ENCODE peak calls at places on chromosomes 13 and 19, in seven cellular contexts. C is GM12878; Z is MM.1S; M is uterus; L is CD8-positive, alpha-beta T cell; Q is ascending aorta; E is Peyer's patch. T is an unnamed sample.

GRCh38 chr13:76463314-76463713 is 422.9 kb downstream of the KCTD12 start:
- DNase-seq in C (no peak), Z (no peak), M (no peak), L (no peak), Q (no peak), E (no peak), T (no peak)

GRCh38 chr19:55257461-55258411 is 1.1 kb downstream of the PPP6R1 start:
- DNase-seq in C (no peak), Z (peak), M (peak), L (no peak), Q (no peak), E (no peak), T (peak)

GRCh38 chr19:55345818-55346724 is 6.4 kb downstream of the KMT5C start:
- DNase-seq in C (no peak), Z (no peak), M (peak), L (no peak), Q (no peak), E (peak), T (peak)

GRCh38 chr19:38290631-38291147 is 13.4 kb upstream of the C19orf33 start:
- DNase-seq in C (no peak), Z (no peak), M (no peak), L (no peak), Q (no peak), E (no peak), T (no peak)

GRCh38 chr13:106263801-106264200 is 271.7 kb downstream of the EFNB2 start:
- DNase-seq in C (no peak), Z (no peak), M (no peak), L (no peak), Q (no peak), E (no peak), T (no peak)

GRCh38 chr19:13208131-13208963 is 58.1 kb downstream of the IER2 start:
- DNase-seq in C (peak), Z (peak), M (peak), L (peak), Q (no peak), E (peak), T (peak)

GRCh38 chr13:76823969-76824368 is 62.2 kb downstream of the KCTD12 start:
- DNase-seq in C (no peak), Z (no peak), M (no peak), L (no peak), Q (no peak), E (no peak), T (no peak)

GRCh38 chr13:107373551-107373950 is 805.6 kb upstream of the ARGLU1 start:
- DNase-seq in C (no peak), Z (no peak), M (no peak), L (no peak), Q (no peak), E (no peak), T (no peak)

GRCh38 chr19:21566073-21566472 is 60.7 kb downstream of the ZNF429 start:
- DNase-seq in C (no peak), Z (no peak), M (no peak), L (no peak), Q (no peak), E (no peak), T (no peak)

GRCh38 chr13:49225358-49226042 is 5.4 kb downstream of the MLNR start:
- DNase-seq in C (no peak), Z (no peak), M (no peak), L (no peak), Q (no peak), E (no peak), T (no peak)

GRCh38 chr13:76129305-76130040 is 493.3 kb downstream of the LMO7 start:
- DNase-seq in C (no peak), Z (no peak), M (no peak), L (no peak), Q (no peak), E (no peak), T (no peak)

GRCh38 chr13:73715114-73715909 is 418.9 kb downstream of the KLF12 start:
- DNase-seq in C (peak), Z (peak), M (no peak), L (peak), Q (no peak), E (no peak), T (no peak)

GRCh38 chr19:2613507-2614295 is 88.8 kb downstream of the GNG7 start:
- DNase-seq in C (no peak), Z (peak), M (no peak), L (peak), Q (no peak), E (peak), T (no peak)

GRCh38 chr13:109868583-109869311 is 82.4 kb upstream of the IRS2 start:
- DNase-seq in C (no peak), Z (no peak), M (no peak), L (no peak), Q (no peak), E (no peak), T (no peak)

GRCh38 chr13:49419292-49419691 is 24.6 kb downstream of the CAB39L start:
- DNase-seq in C (no peak), Z (no peak), M (no peak), L (no peak), Q (no peak), E (no peak), T (no peak)

GRCh38 chr19:5789886-5790572 is 934 bp downstream of the DUS3L start:
- DNase-seq in C (no peak), Z (no peak), M (no peak), L (no peak), Q (no peak), E (no peak), T (no peak)

GRCh38 chr19:49713236-49713845 is 22.4 kb downstream of the CPT1C start:
- DNase-seq in C (no peak), Z (no peak), M (no peak), L (no peak), Q (no peak), E (no peak), T (no peak)

GRCh38 chr19:15323496-15324235 is 8.7 kb downstream of the BRD4 start:
- DNase-seq in C (no peak), Z (no peak), M (peak), L (no peak), Q (no peak), E (no peak), T (peak)

GRCh38 chr19:9848060-9848459 is 12.9 kb downstream of the PIN1 start:
- DNase-seq in C (no peak), Z (peak), M (no peak), L (no peak), Q (no peak), E (no peak), T (no peak)

GRCh38 chr19:33374406-33374703 is 846 bp downstream of the CEBPG start:
- DNase-seq in C (no peak), Z (no peak), M (peak), L (no peak), Q (no peak), E (peak), T (no peak)
- H3K4me3 ChIP-seq in C (peak), Z (peak), M (peak), L (peak), Q (peak), E (peak), T (peak)

DNA sequence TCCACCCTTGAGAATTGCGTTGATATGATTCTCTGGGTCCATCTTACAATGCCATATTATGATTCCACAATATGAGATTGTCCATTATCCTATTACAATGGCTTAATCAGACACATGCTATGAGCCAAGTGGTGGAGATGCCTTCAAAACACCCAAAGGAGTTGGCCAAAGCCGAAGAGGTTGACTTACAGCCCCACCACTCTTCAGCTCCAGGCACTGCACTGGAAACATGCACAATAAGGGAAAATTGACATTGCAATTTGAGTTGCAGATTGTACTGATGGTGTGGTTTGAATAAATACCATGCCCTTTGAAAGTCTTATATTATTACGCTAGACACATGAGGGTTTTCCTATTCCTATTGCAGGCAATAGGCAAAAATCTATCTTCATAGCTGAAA is 75.4 kb upstream of the TNFSF11 start:
- DNase-seq in C (no peak), Z (no peak), M (no peak), L (no peak), Q (no peak), E (no peak), T (no peak)
- TF ChIP-seq CTCF in C (no peak), Z (no peak), M (no peak), L (no peak), Q (no peak), E (no peak), T (no peak)

DNA sequence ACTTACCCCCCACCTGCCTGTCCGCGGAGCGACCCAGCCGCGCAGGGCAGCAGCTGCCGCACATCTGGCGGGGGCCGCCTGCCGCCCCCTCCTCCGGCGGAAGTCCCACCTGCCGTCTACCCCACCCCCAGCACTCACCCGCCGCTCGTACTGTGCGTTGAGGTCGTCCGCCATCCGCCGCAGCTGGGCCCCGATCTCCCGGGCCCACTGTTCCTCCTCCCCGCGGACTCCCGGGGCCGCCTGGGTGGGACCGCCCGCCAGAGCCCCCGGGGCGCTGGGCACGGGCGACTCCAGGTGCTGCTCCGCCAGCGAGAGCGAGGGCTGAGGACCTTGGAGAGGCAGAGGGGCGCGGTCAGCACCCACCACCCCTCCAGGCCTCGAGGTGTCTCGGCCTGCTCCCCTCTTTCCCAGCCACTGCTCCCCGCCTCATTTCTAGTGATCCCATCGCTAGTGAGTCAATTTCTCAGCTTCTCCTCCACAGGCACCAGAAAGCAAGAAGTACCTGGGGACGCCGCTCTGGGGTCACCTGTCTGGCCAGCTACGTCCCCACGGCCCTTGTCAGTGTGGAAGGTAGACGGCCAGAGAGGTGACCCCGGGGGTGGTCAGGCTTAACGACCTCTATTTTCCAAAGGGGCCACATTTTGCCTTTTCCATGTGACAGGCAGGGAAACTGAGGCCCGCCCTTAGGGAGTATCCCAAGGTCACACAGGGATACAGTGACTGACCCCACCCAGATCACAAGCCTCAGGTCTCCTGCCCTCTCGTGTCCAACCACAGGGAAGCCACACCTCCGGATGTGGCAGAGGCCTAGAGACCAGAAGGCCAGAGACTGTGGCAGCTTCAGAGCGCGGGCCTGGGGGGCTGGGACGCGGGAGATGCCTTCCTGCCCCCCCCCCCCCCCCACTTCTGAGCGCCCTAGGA is 4.3 kb downstream of the BBC3 start:
- DNase-seq in C (peak), Z (peak), M (peak), L (peak), Q (peak), E (peak), T (peak)
- H3K27ac ChIP-seq in C (peak), Z (peak), M (peak), L (peak), Q (peak), E (peak), T (peak)

GRCh38 chr13:78595458-78595818 is 7.9 kb downstream of the POU4F1 start:
- DNase-seq in C (no peak), Z (no peak), M (no peak), L (no peak), Q (no peak), E (no peak), T (no peak)
- H3K4me3 ChIP-seq in C (no peak), Z (no peak), M (no peak), L (no peak), Q (no peak), E (no peak), T (no peak)

GRCh38 chr13:37475966-37476365 is 122.6 kb downstream of the POSTN start:
- DNase-seq in C (no peak), Z (no peak), M (no peak), L (no peak), Q (no peak), E (no peak), T (no peak)
- TF ChIP-seq CTCF in C (no peak), Z (no peak), M (no peak), L (no peak), Q (no peak), E (no peak), T (no peak)

DNA sequence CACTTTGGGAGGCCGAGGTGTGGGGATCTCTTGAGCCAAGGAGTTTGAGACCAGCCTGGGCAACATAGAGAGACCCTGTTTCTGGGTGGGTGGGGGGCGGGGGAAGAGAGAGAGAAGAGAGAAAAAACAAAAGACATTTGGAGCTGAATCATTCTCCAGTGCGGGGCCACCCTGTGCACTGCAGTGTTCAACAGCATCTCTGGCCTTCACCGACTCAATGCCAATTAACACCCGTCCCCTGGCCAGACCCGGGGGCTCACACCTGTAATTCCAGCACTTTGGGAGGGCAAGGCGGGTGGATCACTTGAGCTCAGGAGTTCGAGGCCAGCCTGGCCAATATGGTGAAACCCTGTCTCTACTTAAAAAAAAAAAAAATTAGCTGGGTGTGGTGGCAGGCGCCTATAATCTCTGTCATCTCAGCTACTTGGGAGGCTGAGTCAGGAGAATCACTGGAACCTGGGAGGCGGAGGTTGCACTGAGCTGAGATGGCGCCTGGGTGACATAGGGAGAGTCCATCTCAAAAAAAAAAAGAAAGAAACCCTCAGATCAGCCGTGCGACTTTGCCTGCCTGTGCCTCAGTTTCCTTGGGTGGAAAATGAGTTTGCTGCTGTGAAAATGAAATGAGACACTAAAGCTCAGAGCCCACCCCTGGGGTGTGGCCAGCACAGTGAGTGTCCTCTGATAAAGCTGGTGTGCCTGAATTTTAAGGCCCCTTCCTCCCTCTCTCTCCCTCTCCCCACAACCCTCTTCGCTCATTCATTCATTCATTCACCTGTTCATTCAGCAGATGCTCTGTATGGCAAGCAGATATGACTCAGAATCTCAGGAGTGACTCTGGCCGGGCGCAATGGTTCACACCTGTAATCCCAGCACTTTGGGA is 6.4 kb downstream of the KLF2 start:
- DNase-seq in C (no peak), Z (peak), M (no peak), L (no peak), Q (no peak), E (no peak), T (no peak)
- H3K27ac ChIP-seq in C (no peak), Z (peak), M (peak), L (peak), Q (peak), E (peak), T (no peak)

DNA sequence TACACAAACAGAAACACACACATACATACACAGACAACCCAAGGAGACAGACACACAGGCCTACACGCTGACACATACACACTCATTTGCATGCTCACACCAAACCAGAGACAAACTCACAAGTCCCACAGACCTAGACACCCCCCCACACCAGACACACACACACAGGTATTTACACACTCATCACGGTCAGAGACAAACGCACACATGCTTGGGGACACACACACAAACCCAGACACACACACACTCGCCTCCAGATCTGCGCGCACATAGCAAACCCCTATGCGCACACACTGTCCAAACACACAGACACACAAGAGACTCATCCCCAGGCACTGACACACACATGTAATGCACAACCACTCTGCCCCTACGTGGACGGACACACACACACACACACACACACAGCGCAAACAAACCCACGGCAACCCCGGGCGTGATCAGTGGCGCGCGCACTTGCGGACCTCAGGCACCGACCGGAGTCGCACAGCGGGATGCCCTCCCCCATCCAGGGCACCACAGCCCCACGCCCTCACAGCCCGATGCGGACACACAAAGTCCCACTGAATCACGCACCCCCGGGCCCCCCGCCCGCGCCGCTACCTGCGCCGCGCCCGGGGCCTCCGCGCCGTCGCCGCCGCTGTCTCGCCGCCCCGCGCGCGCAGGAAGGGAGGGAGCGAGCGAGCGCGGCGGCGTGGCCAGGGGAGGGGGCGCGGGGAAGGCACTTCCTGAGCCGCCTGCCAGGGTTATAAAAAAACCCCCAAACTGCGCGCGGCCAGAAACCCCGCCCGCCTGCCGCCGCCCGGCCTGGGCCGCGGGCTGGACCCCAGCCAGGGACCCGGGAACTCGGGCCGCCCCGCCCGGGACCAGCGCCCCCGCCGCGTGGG is at the start of gene ADAMTS10:
- DNase-seq in C (no peak), Z (no peak), M (peak), L (no peak), Q (no peak), E (peak), T (peak)
- H3K4me3 ChIP-seq in C (no peak), Z (no peak), M (peak), L (peak), Q (peak), E (peak), T (peak)

GRCh38 chr19:1401889-1402217 is 511 bp upstream of the GAMT start:
- DNase-seq in C (no peak), Z (no peak), M (no peak), L (no peak), Q (no peak), E (no peak), T (no peak)

GRCh38 chr19:1400281-1401137 is 833 bp downstream of the GAMT start:
- DNase-seq in C (no peak), Z (peak), M (no peak), L (no peak), Q (no peak), E (no peak), T (no peak)

GRCh38 chr19:1399745-1400144 is 1.6 kb downstream of the GAMT start:
- DNase-seq in C (no peak), Z (no peak), M (no peak), L (no peak), Q (no peak), E (no peak), T (no peak)

GRCh38 chr19:1402411-1403070 is 1.2 kb upstream of the GAMT start:
- DNase-seq in C (no peak), Z (no peak), M (no peak), L (no peak), Q (no peak), E (no peak), T (no peak)

DNA sequence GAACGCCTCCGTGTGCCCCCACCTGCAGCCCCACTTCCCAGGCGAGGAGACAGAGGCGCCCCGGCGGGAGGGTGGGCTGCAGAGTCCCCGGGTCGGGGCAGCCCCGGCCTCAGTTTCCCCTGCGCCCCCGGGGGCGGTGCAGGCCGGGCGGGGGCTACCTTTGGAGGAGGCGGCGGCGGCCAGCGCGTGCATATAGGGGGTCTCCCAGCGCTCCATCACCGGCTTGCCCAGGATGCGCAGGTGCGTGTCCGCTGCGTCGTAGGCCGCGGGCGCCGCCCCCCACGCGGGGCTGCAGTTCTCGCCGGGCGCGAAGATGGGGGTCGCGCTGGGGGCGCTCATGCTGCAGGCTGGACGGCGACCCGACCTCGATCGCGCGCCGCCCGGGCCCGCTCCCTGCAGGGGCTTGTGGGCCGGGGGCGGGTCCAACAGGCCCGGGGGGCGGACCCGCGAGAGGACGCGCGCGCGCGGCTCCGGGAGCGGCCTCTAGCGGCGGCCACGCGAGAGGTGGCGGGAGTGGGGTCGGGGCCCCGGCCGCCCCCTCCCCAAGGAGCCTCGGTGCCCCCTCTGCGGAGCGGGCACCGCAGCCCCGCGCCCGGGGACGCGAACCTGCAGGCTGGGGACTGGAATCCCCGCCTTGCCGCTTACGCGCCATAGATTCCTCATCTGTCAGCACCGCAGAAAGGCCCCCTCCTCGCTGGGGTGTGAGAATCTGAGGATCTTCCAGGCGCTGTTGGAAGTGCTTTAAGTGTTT is at the start of gene GAMT:
- DNase-seq in C (no peak), Z (peak), M (no peak), L (peak), Q (no peak), E (peak), T (no peak)
- TF ChIP-seq CTCF in C (no peak), Z (peak), M (peak), L (peak), Q (peak), E (peak), T (peak)

DNA sequence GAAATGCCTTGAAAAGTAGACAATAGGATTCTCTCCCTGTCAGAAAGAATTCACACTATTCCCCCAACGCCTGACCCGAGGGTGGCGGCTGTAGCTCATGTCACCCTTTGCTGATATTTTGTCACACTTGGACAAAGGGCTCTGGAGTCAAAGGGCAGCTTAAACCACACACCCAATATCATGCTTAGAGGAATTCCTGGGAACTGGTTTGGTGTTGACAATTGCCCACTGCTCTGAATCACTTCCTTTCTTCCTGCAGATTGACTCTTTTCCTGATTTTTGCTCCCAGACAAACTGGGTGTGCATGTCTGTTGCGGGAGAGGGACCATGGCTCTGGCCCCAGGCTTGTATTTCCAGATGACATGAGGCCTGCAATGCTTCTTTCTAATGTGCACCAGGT is 9.0 kb upstream of the SERP2 start:
- DNase-seq in C (no peak), Z (no peak), M (no peak), L (no peak), Q (no peak), E (no peak), T (no peak)
- H3K27ac ChIP-seq in C (no peak), Z (no peak), M (no peak), L (no peak), Q (no peak), E (peak), T (peak)